ENCODE peak calls at places on chromosomes 4 and X, in six cellular contexts. V, U, G, W, I and Y are unnamed samples.

GRCh38 chr4:8853249-8853648 is 18.4 kb downstream of the HMX1 start:
- DNase-seq in V (no peak), U (no peak), G (no peak), W (no peak), I (no peak), Y (no peak)

GRCh38 chr4:148152868-148153630 is 289.2 kb downstream of the NR3C2 start:
- DNase-seq in V (no peak), U (no peak), G (no peak), W (no peak), I (no peak), Y (no peak)

GRCh38 chr4:169103966-169104412 is 93.9 kb upstream of the CBR4 start:
- DNase-seq in V (peak), U (no peak), G (no peak), W (no peak), I (no peak), Y (peak)

GRCh38 chrX:143854006-143854405 is 29.9 kb upstream of the UBE2NL start:
- DNase-seq in V (no peak), U (peak), G (peak), W (peak), I (no peak), Y (peak)

GRCh38 chrX:80747832-80748231 is 61.8 kb downstream of the BRWD3 start:
- DNase-seq in V (no peak), U (peak), G (no peak), W (no peak), I (no peak), Y (peak)

GRCh38 chrX:51182545-51182944 is 150.1 kb upstream of the NUDT10 start:
- DNase-seq in V (no peak), U (no peak), G (no peak), W (no peak), I (no peak), Y (no peak)

GRCh38 chrX:26522501-26522900 is 306.5 kb downstream of the MAGEB5 start:
- DNase-seq in V (no peak), U (no peak), G (no peak), W (no peak), I (no peak), Y (no peak)

GRCh38 chr4:151820004-151820403 is 59.2 kb upstream of the GATB start:
- DNase-seq in V (no peak), U (no peak), G (no peak), W (no peak), I (no peak), Y (no peak)

GRCh38 chr4:17544831-17545234 is 29.9 kb downstream of the CLRN2 start:
- DNase-seq in V (peak), U (no peak), G (no peak), W (no peak), I (no peak), Y (no peak)

GRCh38 chrX:107825698-107826285 is at the start of gene MID2:
- DNase-seq in V (peak), U (peak), G (peak), W (no peak), I (no peak), Y (peak)

GRCh38 chr4:53532521-53532920 is 58.8 kb downstream of the LNX1 start:
- DNase-seq in V (peak), U (peak), G (peak), W (no peak), I (no peak), Y (no peak)

GRCh38 chr4:1903035-1903434 is 31.8 kb downstream of the NSD2 start:
- DNase-seq in V (no peak), U (no peak), G (no peak), W (no peak), I (no peak), Y (no peak)

GRCh38 chrX:11462136-11462535 is 168.9 kb downstream of the AMELX start:
- DNase-seq in V (no peak), U (no peak), G (peak), W (no peak), I (no peak), Y (no peak)

GRCh38 chr4:185112104-185112503 is 31.0 kb upstream of the SLC25A4 start:
- DNase-seq in V (peak), U (peak), G (peak), W (peak), I (no peak), Y (peak)

GRCh38 chrX:64206556-64207162 is 1.2 kb upstream of the AMER1 start:
- DNase-seq in V (no peak), U (no peak), G (no peak), W (no peak), I (no peak), Y (no peak)

GRCh38 chr4:102036619-102037376 is 246.3 kb downstream of the BANK1 start:
- DNase-seq in V (no peak), U (peak), G (peak), W (no peak), I (no peak), Y (no peak)

GRCh38 chr4:123412700-123413512 is 16.3 kb downstream of the SPRY1 start:
- DNase-seq in V (peak), U (peak), G (peak), W (no peak), I (no peak), Y (no peak)

GRCh38 chr4:78059524-78059889 is 2.4 kb downstream of the FRAS1 start:
- DNase-seq in V (peak), U (peak), G (peak), W (peak), I (no peak), Y (peak)

GRCh38 chr4:52588771-52589591 is 70.1 kb downstream of the USP46 start:
- DNase-seq in V (peak), U (peak), G (peak), W (no peak), I (no peak), Y (peak)

GRCh38 chr4:169106696-169107229 is 96.7 kb upstream of the CBR4 start:
- DNase-seq in V (no peak), U (no peak), G (no peak), W (no peak), I (no peak), Y (no peak)

GRCh38 chrX:146831994-146832393 is 17.4 kb upstream of the CXorf51A start:
- DNase-seq in V (no peak), U (no peak), G (no peak), W (no peak), I (no peak), Y (no peak)

GRCh38 chrX:97846718-97847237 is 963.1 kb downstream of the RPA4 start:
- DNase-seq in V (no peak), U (no peak), G (no peak), W (no peak), I (no peak), Y (no peak)

GRCh38 chr4:43425206-43425605 is 532.7 kb downstream of the GRXCR1 start:
- DNase-seq in V (no peak), U (no peak), G (no peak), W (no peak), I (no peak), Y (no peak)

GRCh38 chr4:71229477-71230257 is 109.2 kb upstream of the SLC4A4 start:
- DNase-seq in V (peak), U (peak), G (peak), W (no peak), I (no peak), Y (peak)

GRCh38 chr4:48985602-48985975 is 486 bp upstream of the CWH43 start:
- DNase-seq in V (no peak), U (no peak), G (no peak), W (no peak), I (no peak), Y (no peak)

GRCh38 chrX:105975382-105975781 is 63.1 kb downstream of the SERPINA7 start:
- DNase-seq in V (no peak), U (no peak), G (no peak), W (no peak), I (no peak), Y (no peak)

GRCh38 chrX:72685810-72686465 is 28.2 kb downstream of the PHKA1 start:
- DNase-seq in V (no peak), U (peak), G (peak), W (peak), I (no peak), Y (no peak)